ENCODE peak calls at places on chromosomes 3 and 15, in seven cellular contexts. L is H9, I is IMR-90, Z is neuronal stem cell, T is H1, J is mesenchymal stem cell, D is trophoblast cell. C is an unnamed sample.

GRCh38 chr3:61387817-61388216 is 136.6 kb upstream of the FHIT start:
- DNase-seq in L (no peak), I (no peak), Z (no peak), T (no peak), J (no peak), D (peak; percentile 83), C (peak; percentile 19)

GRCh38 chr3:88573472-88573871 is 423.7 kb downstream of the C3orf38 start:
- DNase-seq in L (no peak), I (no peak), Z (no peak), T (no peak), J (no peak), D (no peak), C (no peak)

GRCh38 chr15:101167791-101168462 is 83.9 kb downstream of the CHSY1 start:
- DNase-seq in L (no peak), I (peak; percentile 97), Z (no peak), T (no peak), J (peak; percentile 79), D (no peak), C (peak; percentile 87)

GRCh38 chr3:72418149-72418686 is 430.0 kb downstream of the SHQ1 start:
- DNase-seq in L (no peak), I (peak; percentile 35), Z (no peak), T (no peak), J (no peak), D (no peak), C (no peak)

GRCh38 chr3:172256101-172256687 is 192.1 kb downstream of the GHSR start:
- DNase-seq in L (no peak), I (peak; percentile 54), Z (no peak), T (no peak), J (peak; percentile 67), D (peak; percentile 45), C (no peak)

GRCh38 chr3:123028233-123028828 is 768 bp upstream of the SEMA5B start:
- DNase-seq in L (peak; percentile 60), I (peak; percentile 72), Z (peak; percentile 44), T (no peak), J (peak; percentile 87), D (peak; percentile 47), C (peak; percentile 94)

GRCh38 chr15:32700501-32701150 is 17.2 kb upstream of the GREM1 start:
- DNase-seq in L (no peak), I (no peak), Z (no peak), T (no peak), J (no peak), D (no peak), C (no peak)

GRCh38 chr3:33380653-33381052 is 59.6 kb downstream of the UBP1 start:
- DNase-seq in L (no peak), I (no peak), Z (no peak), T (no peak), J (no peak), D (no peak), C (no peak)

GRCh38 chr3:156206157-156206556 is 85.8 kb downstream of the KCNAB1 start:
- DNase-seq in L (no peak), I (peak; percentile 17), Z (no peak), T (no peak), J (no peak), D (no peak), C (no peak)

GRCh38 chr3:194121881-194122280 is 14.1 kb upstream of the HES1 start:
- DNase-seq in L (no peak), I (peak; percentile 62), Z (no peak), T (no peak), J (peak; percentile 48), D (no peak), C (no peak)

GRCh38 chr3:106332884-106333283 is 464.1 kb upstream of the CBLB start:
- DNase-seq in L (peak; percentile 34), I (peak; percentile 10), Z (no peak), T (no peak), J (no peak), D (peak; percentile 84), C (peak; percentile 73)

GRCh38 chr3:169250000-169250399 is 413.5 kb downstream of the MECOM start:
- DNase-seq in L (no peak), I (no peak), Z (no peak), T (no peak), J (no peak), D (no peak), C (no peak)

DNA sequence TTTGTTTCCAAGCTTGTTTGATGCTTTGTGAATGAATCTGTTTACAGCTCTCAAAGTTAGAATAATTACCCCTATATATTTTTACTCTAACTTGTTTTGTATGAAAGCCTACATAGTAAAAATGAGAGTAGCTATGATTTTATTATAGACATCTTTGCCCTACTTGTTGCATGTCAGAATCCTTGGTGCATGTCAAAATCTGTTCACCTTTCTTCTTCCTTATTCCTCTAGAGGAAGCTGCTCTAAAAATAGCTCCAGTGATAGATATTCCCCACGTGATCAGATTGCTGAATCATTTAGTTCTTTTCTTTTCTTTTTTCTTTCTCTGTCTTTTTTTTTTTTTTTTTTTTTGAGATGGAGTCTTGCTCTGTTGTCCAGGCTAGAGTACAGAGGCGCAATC is 39.8 kb downstream of the LRRC49 start:
- DNase-seq in L (no peak), I (no peak), Z (no peak), T (no peak), J (no peak), D (no peak), C (no peak)
- H3K18ac ChIP-seq in L (no peak overlapping the region), I (no peak overlapping the region), Z (no peak overlapping the region), T (no peak overlapping the region), J (no peak overlapping the region), D (no peak overlapping the region), C (no peak overlapping the region)

GRCh38 chr15:93236924-93237323 is 147.9 kb upstream of the RGMA start:
- DNase-seq in L (no peak), I (no peak), Z (no peak), T (no peak), J (no peak), D (no peak), C (peak; percentile 57)
- H3K18ac ChIP-seq in L (no peak overlapping the region), I (no peak overlapping the region), Z (no peak overlapping the region), T (no peak overlapping the region), J (no peak overlapping the region), D (no peak overlapping the region), C (no peak overlapping the region)

GRCh38 chr3:13357074-13357473 is 63.0 kb downstream of the NUP210 start:
- DNase-seq in L (no peak), I (no peak), Z (no peak), T (no peak), J (no peak), D (no peak), C (no peak)

GRCh38 chr3:13358051-13358450 is 62.1 kb downstream of the NUP210 start:
- DNase-seq in L (no peak), I (no peak), Z (no peak), T (no peak), J (no peak), D (no peak), C (no peak)

GRCh38 chr3:13349823-13350222 is 70.3 kb downstream of the NUP210 start:
- DNase-seq in L (no peak), I (no peak), Z (peak; percentile 58), T (no peak), J (no peak), D (no peak), C (peak; percentile 48)

GRCh38 chr3:13352621-13353131 is 67.4 kb downstream of the NUP210 start:
- DNase-seq in L (no peak), I (peak; percentile 41), Z (no peak), T (no peak), J (peak; percentile 21), D (no peak), C (peak; percentile 18)

DNA sequence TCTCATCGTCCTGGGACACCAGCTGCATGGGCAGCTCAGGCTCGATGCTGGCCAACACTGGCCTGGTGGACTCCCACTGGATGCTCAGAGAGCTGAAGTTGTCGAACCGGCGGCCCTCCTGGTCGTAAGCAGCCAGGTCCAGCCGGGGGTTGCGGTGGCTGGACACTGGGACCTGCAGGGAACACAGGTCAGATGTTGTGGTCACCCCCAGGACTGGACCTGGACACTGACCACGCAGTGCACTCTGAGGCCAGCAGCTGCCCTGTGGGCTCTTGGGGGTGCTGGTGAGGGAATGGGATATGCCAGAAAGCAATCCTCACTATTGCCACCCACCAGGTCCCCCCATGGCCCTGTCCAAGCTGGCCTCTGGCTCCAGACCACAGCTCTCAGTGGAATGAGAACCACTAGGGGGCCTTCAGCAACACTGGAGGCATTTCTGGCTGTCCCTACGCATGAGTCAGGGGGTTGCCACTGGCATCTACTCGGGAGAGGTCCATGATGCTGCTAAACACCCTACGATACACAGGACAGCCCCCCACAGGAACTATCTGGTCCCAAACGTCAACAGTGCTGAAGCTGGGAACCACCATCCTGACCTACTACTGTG is 66.1 kb downstream of the NUP210 start:
- DNase-seq in L (no peak), I (peak; percentile 18), Z (no peak), T (no peak), J (peak; percentile 17), D (no peak), C (peak; percentile 60)
- H3K18ac ChIP-seq in L (no peak overlapping the region), I (no peak overlapping the region), Z (no peak overlapping the region), T (no peak overlapping the region), J (no peak overlapping the region), D (no peak overlapping the region), C (no peak overlapping the region)

GRCh38 chr3:164794099-164794498 is 284.2 kb downstream of the SI start:
- DNase-seq in L (no peak), I (no peak), Z (no peak), T (no peak), J (no peak), D (no peak), C (no peak)

DNA sequence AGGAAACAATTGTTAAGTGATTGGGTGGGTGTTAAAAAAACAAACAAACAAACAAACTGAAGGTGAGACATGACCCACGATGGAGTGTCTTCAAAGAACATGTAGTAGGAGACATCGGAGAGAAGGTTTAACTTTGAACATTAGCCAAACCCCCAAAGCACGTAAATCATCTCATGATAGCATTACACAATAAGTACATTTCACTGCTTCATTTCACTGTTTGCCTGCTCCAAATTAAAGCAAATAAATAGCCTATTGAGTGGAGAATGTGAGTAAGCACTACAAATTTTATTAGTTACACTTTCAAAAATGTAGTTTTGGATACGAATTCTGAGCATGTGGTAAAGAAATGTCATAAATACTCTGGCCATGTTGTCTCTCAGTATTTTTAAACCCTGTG is 287.0 kb downstream of the SI start:
- DNase-seq in L (no peak), I (no peak), Z (no peak), T (no peak), J (no peak), D (no peak), C (no peak)
- H3K18ac ChIP-seq in L (no peak overlapping the region), I (no peak overlapping the region), Z (no peak overlapping the region), T (no peak overlapping the region), J (no peak overlapping the region), D (no peak overlapping the region), C (no peak overlapping the region)

GRCh38 chr3:82783188-82783587 is 1021.7 kb upstream of the GBE1 start:
- DNase-seq in L (no peak), I (no peak), Z (no peak), T (no peak), J (no peak), D (no peak), C (no peak)
- H3K18ac ChIP-seq in L (no peak overlapping the region), I (no peak overlapping the region), Z (no peak overlapping the region), T (no peak overlapping the region), J (no peak overlapping the region), D (no peak overlapping the region), C (no peak overlapping the region)

C was measured in mesendoderm.